ENCODE peak calls at places on chromosome 14, in four cellular contexts. One of them, this sample, is unnamed.

GRCh38 chr14:23285530-23286019 is 357 bp downstream of the HOMEZ start:
- DNase-seq in naive thymus-derived CD8-positive, alpha-beta T cell: no peak
- DNase-seq in NCI-H1105: no peak
- DNase-seq in lower lobe of right lung: no peak
- DNase-seq in this sample: no peak

GRCh38 chr14:55416866-55417265 is 5.2 kb upstream of the ATG14 start:
- DNase-seq in lower lobe of right lung: no peak
- DNase-seq in naive thymus-derived CD8-positive, alpha-beta T cell: no peak
- DNase-seq in NCI-H1105: no peak
- DNase-seq in this sample: no peak

GRCh38 chr14:92686763-92687427 is 61.5 kb downstream of the LGMN start:
- DNase-seq in lower lobe of right lung: peak
- DNase-seq in NCI-H1105: peak
- DNase-seq in naive thymus-derived CD8-positive, alpha-beta T cell: no peak
- DNase-seq in this sample: peak

GRCh38 chr14:68679746-68680467 is 113.0 kb downstream of the ZFP36L1 start:
- DNase-seq in NCI-H1105: no peak
- DNase-seq in lower lobe of right lung: no peak
- DNase-seq in naive thymus-derived CD8-positive, alpha-beta T cell: no peak
- DNase-seq in this sample: no peak

GRCh38 chr14:99724939-99725773 is 41.1 kb downstream of the CYP46A1 start:
- DNase-seq in lower lobe of right lung: peak
- DNase-seq in naive thymus-derived CD8-positive, alpha-beta T cell: peak
- DNase-seq in NCI-H1105: no peak
- DNase-seq in this sample: peak

GRCh38 chr14:101979666-101980065 is 15.3 kb downstream of the DYNC1H1 start:
- DNase-seq in naive thymus-derived CD8-positive, alpha-beta T cell: no peak
- DNase-seq in lower lobe of right lung: no peak
- DNase-seq in NCI-H1105: no peak
- DNase-seq in this sample: no peak

GRCh38 chr14:36057452-36058142 is 118.9 kb downstream of the PTCSC3 start:
- DNase-seq in naive thymus-derived CD8-positive, alpha-beta T cell: no peak
- DNase-seq in lower lobe of right lung: no peak
- DNase-seq in NCI-H1105: peak
- DNase-seq in this sample: no peak

GRCh38 chr14:95770777-95771176 is 56.9 kb upstream of the TCL1A start:
- DNase-seq in NCI-H1105: peak
- DNase-seq in naive thymus-derived CD8-positive, alpha-beta T cell: no peak
- DNase-seq in lower lobe of right lung: no peak
- DNase-seq in this sample: no peak

GRCh38 chr14:82125963-82126362 is 592.3 kb upstream of the SEL1L start:
- DNase-seq in naive thymus-derived CD8-positive, alpha-beta T cell: no peak
- DNase-seq in lower lobe of right lung: no peak
- DNase-seq in NCI-H1105: no peak
- DNase-seq in this sample: no peak

GRCh38 chr14:91748049-91748448 is 16.2 kb upstream of the CATSPERB start:
- DNase-seq in naive thymus-derived CD8-positive, alpha-beta T cell: no peak
- DNase-seq in lower lobe of right lung: no peak
- DNase-seq in NCI-H1105: no peak
- DNase-seq in this sample: no peak

GRCh38 chr14:35944847-35945246 is 118.7 kb downstream of the BRMS1L start:
- DNase-seq in lower lobe of right lung: no peak
- DNase-seq in NCI-H1105: peak
- DNase-seq in naive thymus-derived CD8-positive, alpha-beta T cell: no peak
- DNase-seq in this sample: no peak

GRCh38 chr14:85247071-85247470 is 282.9 kb upstream of the FLRT2 start:
- DNase-seq in lower lobe of right lung: no peak
- DNase-seq in NCI-H1105: no peak
- DNase-seq in naive thymus-derived CD8-positive, alpha-beta T cell: no peak
- DNase-seq in this sample: no peak

GRCh38 chr14:27049611-27050172 is 451.9 kb upstream of the NOVA1 start:
- DNase-seq in NCI-H1105: no peak
- DNase-seq in lower lobe of right lung: no peak
- DNase-seq in naive thymus-derived CD8-positive, alpha-beta T cell: no peak
- DNase-seq in this sample: no peak

GRCh38 chr14:81384900-81385299 is 15.2 kb downstream of the STON2 start:
- DNase-seq in NCI-H1105: peak
- DNase-seq in naive thymus-derived CD8-positive, alpha-beta T cell: no peak
- DNase-seq in lower lobe of right lung: no peak
- DNase-seq in this sample: no peak